ENCODE peak calls at places on chromosomes 1 and 21, in seven cellular contexts. One of them, this sample, is unnamed.

GRCh38 chr1:2067981-2068380 is 17.8 kb downstream of the PRKCZ start:
- DNase-seq in HAP-1: no peak
- DNase-seq in T-helper 2 cell treated with Interferon-gamma antibody and Interleukin-4, amounts not matched to agents 5 μg/mL and 100 μg/mL, for 36 hours: no peak
- DNase-seq in effector memory CD8-positive, alpha-beta T cell: no peak
- DNase-seq in NCI-H1930: no peak
- DNase-seq in right lobe of liver: no peak
- DNase-seq in esophagus squamous epithelium: no peak
- DNase-seq in this sample: no peak

GRCh38 chr1:56081151-56081550 is 498.2 kb downstream of the PLPP3 start:
- DNase-seq in esophagus squamous epithelium: no peak
- DNase-seq in right lobe of liver: no peak
- DNase-seq in T-helper 2 cell treated with Interferon-gamma antibody and Interleukin-4, amounts not matched to agents 5 μg/mL and 100 μg/mL, for 36 hours: no peak
- DNase-seq in HAP-1: no peak
- DNase-seq in effector memory CD8-positive, alpha-beta T cell: no peak
- DNase-seq in NCI-H1930: no peak
- DNase-seq in this sample: peak

GRCh38 chr21:42747746-42748351 is 94.4 kb downstream of the PDE9A start:
- DNase-seq in T-helper 2 cell treated with Interferon-gamma antibody and Interleukin-4, amounts not matched to agents 5 μg/mL and 100 μg/mL, for 36 hours: no peak
- DNase-seq in NCI-H1930: no peak
- DNase-seq in esophagus squamous epithelium: no peak
- DNase-seq in right lobe of liver: no peak
- DNase-seq in HAP-1: no peak
- DNase-seq in effector memory CD8-positive, alpha-beta T cell: no peak
- DNase-seq in this sample: no peak

GRCh38 chr1:225477296-225477911 is 49.6 kb upstream of the LBR start:
- DNase-seq in T-helper 2 cell treated with Interferon-gamma antibody and Interleukin-4, amounts not matched to agents 5 μg/mL and 100 μg/mL, for 36 hours: no peak
- DNase-seq in NCI-H1930: no peak
- DNase-seq in HAP-1: no peak
- DNase-seq in right lobe of liver: no peak
- DNase-seq in effector memory CD8-positive, alpha-beta T cell: no peak
- DNase-seq in esophagus squamous epithelium: no peak
- DNase-seq in this sample: no peak

GRCh38 chr1:246647113-246647512 is 77.1 kb upstream of the SCCPDH start:
- DNase-seq in T-helper 2 cell treated with Interferon-gamma antibody and Interleukin-4, amounts not matched to agents 5 μg/mL and 100 μg/mL, for 36 hours: no peak
- DNase-seq in right lobe of liver: no peak
- DNase-seq in effector memory CD8-positive, alpha-beta T cell: no peak
- DNase-seq in esophagus squamous epithelium: no peak
- DNase-seq in NCI-H1930: peak
- DNase-seq in HAP-1: peak
- DNase-seq in this sample: no peak

GRCh38 chr1:173294853-173295252 is 87.7 kb upstream of the TNFSF4 start:
- DNase-seq in right lobe of liver: no peak
- DNase-seq in esophagus squamous epithelium: no peak
- DNase-seq in HAP-1: no peak
- DNase-seq in NCI-H1930: no peak
- DNase-seq in T-helper 2 cell treated with Interferon-gamma antibody and Interleukin-4, amounts not matched to agents 5 μg/mL and 100 μg/mL, for 36 hours: no peak
- DNase-seq in effector memory CD8-positive, alpha-beta T cell: no peak
- DNase-seq in this sample: no peak

GRCh38 chr1:46413596-46413985 is 19.5 kb downstream of the FAAH start:
- DNase-seq in right lobe of liver: no peak
- DNase-seq in HAP-1: peak
- DNase-seq in effector memory CD8-positive, alpha-beta T cell: peak
- DNase-seq in NCI-H1930: no peak
- DNase-seq in esophagus squamous epithelium: no peak
- DNase-seq in T-helper 2 cell treated with Interferon-gamma antibody and Interleukin-4, amounts not matched to agents 5 μg/mL and 100 μg/mL, for 36 hours: no peak
- DNase-seq in this sample: peak

GRCh38 chr1:160267284-160267991 is 5.1 kb upstream of the DCAF8 start:
- DNase-seq in NCI-H1930: no peak
- DNase-seq in effector memory CD8-positive, alpha-beta T cell: no peak
- DNase-seq in HAP-1: no peak
- DNase-seq in T-helper 2 cell treated with Interferon-gamma antibody and Interleukin-4, amounts not matched to agents 5 μg/mL and 100 μg/mL, for 36 hours: no peak
- DNase-seq in esophagus squamous epithelium: no peak
- DNase-seq in right lobe of liver: no peak
- DNase-seq in this sample: no peak

GRCh38 chr1:245648749-245649517 is 494.1 kb downstream of the KIF26B start:
- DNase-seq in esophagus squamous epithelium: no peak
- DNase-seq in NCI-H1930: no peak
- DNase-seq in T-helper 2 cell treated with Interferon-gamma antibody and Interleukin-4, amounts not matched to agents 5 μg/mL and 100 μg/mL, for 36 hours: peak
- DNase-seq in right lobe of liver: no peak
- DNase-seq in effector memory CD8-positive, alpha-beta T cell: no peak
- DNase-seq in HAP-1: no peak
- DNase-seq in this sample: no peak

GRCh38 chr1:15584489-15585363 is at the start of gene AGMAT:
- DNase-seq in right lobe of liver: peak
- DNase-seq in effector memory CD8-positive, alpha-beta T cell: peak
- DNase-seq in HAP-1: no peak
- DNase-seq in NCI-H1930: peak
- DNase-seq in T-helper 2 cell treated with Interferon-gamma antibody and Interleukin-4, amounts not matched to agents 5 μg/mL and 100 μg/mL, for 36 hours: peak
- DNase-seq in esophagus squamous epithelium: no peak
- DNase-seq in this sample: peak

GRCh38 chr1:2313651-2314296 is 77.6 kb downstream of the MORN1 start:
- DNase-seq in HAP-1: no peak
- DNase-seq in NCI-H1930: no peak
- DNase-seq in T-helper 2 cell treated with Interferon-gamma antibody and Interleukin-4, amounts not matched to agents 5 μg/mL and 100 μg/mL, for 36 hours: no peak
- DNase-seq in effector memory CD8-positive, alpha-beta T cell: no peak
- DNase-seq in esophagus squamous epithelium: no peak
- DNase-seq in right lobe of liver: no peak
- DNase-seq in this sample: no peak

GRCh38 chr1:14952626-14953314 is 200.8 kb upstream of the TMEM51 start:
- DNase-seq in right lobe of liver: no peak
- DNase-seq in T-helper 2 cell treated with Interferon-gamma antibody and Interleukin-4, amounts not matched to agents 5 μg/mL and 100 μg/mL, for 36 hours: no peak
- DNase-seq in NCI-H1930: no peak
- DNase-seq in effector memory CD8-positive, alpha-beta T cell: no peak
- DNase-seq in HAP-1: no peak
- DNase-seq in esophagus squamous epithelium: no peak
- DNase-seq in this sample: no peak

GRCh38 chr1:172719694-172720138 is 60.8 kb downstream of the FASLG start:
- DNase-seq in NCI-H1930: no peak
- DNase-seq in effector memory CD8-positive, alpha-beta T cell: peak
- DNase-seq in HAP-1: no peak
- DNase-seq in right lobe of liver: no peak
- DNase-seq in esophagus squamous epithelium: no peak
- DNase-seq in T-helper 2 cell treated with Interferon-gamma antibody and Interleukin-4, amounts not matched to agents 5 μg/mL and 100 μg/mL, for 36 hours: no peak
- DNase-seq in this sample: no peak

GRCh38 chr1:109791495-109792040 is 27.8 kb upstream of the EPS8L3 start:
- DNase-seq in esophagus squamous epithelium: no peak
- DNase-seq in T-helper 2 cell treated with Interferon-gamma antibody and Interleukin-4, amounts not matched to agents 5 μg/mL and 100 μg/mL, for 36 hours: no peak
- DNase-seq in effector memory CD8-positive, alpha-beta T cell: no peak
- DNase-seq in right lobe of liver: peak
- DNase-seq in HAP-1: no peak
- DNase-seq in NCI-H1930: no peak
- DNase-seq in this sample: peak

GRCh38 chr1:81118550-81118949 is 682.2 kb upstream of the ADGRL2 start:
- DNase-seq in HAP-1: no peak
- DNase-seq in esophagus squamous epithelium: no peak
- DNase-seq in T-helper 2 cell treated with Interferon-gamma antibody and Interleukin-4, amounts not matched to agents 5 μg/mL and 100 μg/mL, for 36 hours: no peak
- DNase-seq in effector memory CD8-positive, alpha-beta T cell: no peak
- DNase-seq in right lobe of liver: no peak
- DNase-seq in NCI-H1930: no peak
- DNase-seq in this sample: no peak

GRCh38 chr1:156226116-156226538 is 13.3 kb downstream of the PMF1 start:
- DNase-seq in effector memory CD8-positive, alpha-beta T cell: no peak
- DNase-seq in HAP-1: no peak
- DNase-seq in NCI-H1930: no peak
- DNase-seq in right lobe of liver: no peak
- DNase-seq in esophagus squamous epithelium: no peak
- DNase-seq in T-helper 2 cell treated with Interferon-gamma antibody and Interleukin-4, amounts not matched to agents 5 μg/mL and 100 μg/mL, for 36 hours: peak
- DNase-seq in this sample: peak